ENCODE peak calls at places on chromosome 19, in nine cellular contexts. M is uterus, U is esophagus muscularis mucosa, G is IMR-90, D is tibial artery, O is right lobe of liver, S is neuronal stem cell, R is cardiac muscle cell, W is A673. Q is an unnamed sample. For H3K36me3 and H3K9me3, the result is how much of the 10 kb centered on the place peaks cover.

GRCh38 chr19:8308891-8309291 is 733 bp upstream of the CD320 start:
- DNase-seq in M (peak), O (peak), D (no peak), G (no peak), W (no peak), S (no peak), U (no peak), R (no peak), Q (no peak)

GRCh38 chr19:34851277-34851804 is 75.4 kb upstream of the ZNF30 start:
- DNase-seq in D (no peak), G (no peak), S (no peak), M (no peak), R (no peak), U (no peak), O (no peak), W (no peak), Q (no peak)

GRCh38 chr19:17677002-17677401 is 11.2 kb downstream of the UNC13A start:
- DNase-seq in D (no peak), G (no peak), W (no peak), R (no peak), U (no peak), O (no peak), S (no peak), M (no peak), Q (no peak)

GRCh38 chr19:29372921-29373797 is 152.6 kb upstream of the VSTM2B start:
- DNase-seq in M (no peak), R (no peak), U (peak), O (no peak), S (no peak), D (no peak), G (no peak), W (no peak), Q (no peak)

GRCh38 chr19:38369584-38369983 is 4.8 kb upstream of the PSMD8 start:
- DNase-seq in O (no peak), R (no peak), G (no peak), M (no peak), U (no peak), D (no peak), S (no peak), W (no peak), Q (no peak)

GRCh38 chr19:6138066-6138465 is 2.6 kb downstream of the ACSBG2 start:
- DNase-seq in W (no peak), D (no peak), O (no peak), M (no peak), U (no peak), R (no peak), S (no peak), G (no peak), Q (no peak)

GRCh38 chr19:5988520-5989387 is 10.8 kb upstream of the RANBP3 start:
- DNase-seq in S (no peak), M (no peak), R (no peak), G (peak), D (no peak), U (no peak), O (no peak), W (peak), Q (no peak)

GRCh38 chr19:34512254-34512796 is 30.8 kb downstream of the WTIP start:
- DNase-seq in U (peak), S (no peak), M (no peak), D (no peak), W (no peak), G (no peak), O (no peak), R (no peak), Q (no peak)

GRCh38 chr19:43470288-43470687 is 4.9 kb upstream of the LYPD3 start:
- DNase-seq in G (peak), R (peak), O (no peak), M (no peak), D (no peak), U (no peak), S (no peak), W (no peak), Q (peak)

GRCh38 chr19:39252458-39252857 is 3.8 kb upstream of the IFNL4 start:
- DNase-seq in U (no peak), W (no peak), R (no peak), M (no peak), G (no peak), O (no peak), S (no peak), D (no peak), Q (no peak)

GRCh38 chr19:28883241-28883693 is 329.7 kb downstream of the UQCRFS1 start:
- DNase-seq in G (peak), W (no peak), S (no peak), U (no peak), D (peak), R (peak), O (no peak), M (no peak), Q (peak)

GRCh38 chr19:33621065-33621785 is 528 bp upstream of the CHST8 start:
- DNase-seq in M (no peak), R (no peak), U (no peak), G (no peak), W (no peak), O (no peak), S (no peak), D (no peak), Q (no peak)

GRCh38 chr19:13723206-13723605 is 41.1 kb upstream of the MRI1 start:
- DNase-seq in U (no peak), O (no peak), D (no peak), R (peak), S (no peak), M (no peak), W (no peak), G (peak), Q (no peak)

GRCh38 chr19:2239771-2240770 is 3.4 kb downstream of the SF3A2 start:
- DNase-seq in M (no peak), S (peak), G (peak), O (no peak), D (no peak), U (peak), W (no peak), R (peak), Q (no peak)

GRCh38 chr19:18251587-18252369 is 22.5 kb downstream of the IQCN start:
- DNase-seq in R (peak), M (peak), G (peak), W (peak), S (peak), D (peak), O (peak), U (peak), Q (peak)

GRCh38 chr19:29712744-29713516 is 2.1 kb downstream of the C19orf12 start:
- DNase-seq in R (no peak), O (no peak), M (no peak), W (no peak), S (no peak), U (no peak), D (no peak), G (no peak), Q (no peak)

GRCh38 chr19:58054792-58055482 is 4.1 kb upstream of the ZNF135 start:
- DNase-seq in R (peak), S (no peak), U (no peak), M (peak), W (no peak), D (no peak), O (no peak), G (peak), Q (no peak)

GRCh38 chr19:31103228-31103627 is 246.0 kb downstream of the TSHZ3 start:
- DNase-seq in R (no peak), G (no peak), M (no peak), D (no peak), W (no peak), S (no peak), U (no peak), O (no peak), Q (no peak)

GRCh38 chr19:7421941-7422744 is 66.7 kb downstream of the PEX11G start:
- DNase-seq in S (no peak), M (no peak), D (no peak), W (no peak), R (no peak), U (no peak), O (no peak), G (no peak), Q (no peak)

GRCh38 chr19:58399903-58400637 is 4.6 kb downstream of the RNF225 start:
- DNase-seq in O (no peak), U (no peak), R (no peak), M (no peak), W (no peak), S (no peak), G (no peak), D (no peak), Q (peak)

GRCh38 chr19:16118489-16119033 is 6.9 kb downstream of the RAB8A start:
- DNase-seq in S (no peak), O (no peak), U (no peak), D (no peak), W (no peak), M (no peak), R (no peak), G (no peak), Q (no peak)
- H3K36me3 ChIP-seq in S (half or more), O (under half), U (half or more), D (half or more), W (under half), M (under half), R (under half), G (under half), Q (half or more)

GRCh38 chr19:56760842-56761241 is 79.7 kb downstream of the PEG3 start:
- DNase-seq in O (no peak), U (no peak), D (no peak), G (no peak), W (no peak), R (no peak), M (no peak), S (no peak), Q (no peak)

GRCh38 chr19:56764296-56764695 is 76.2 kb downstream of the PEG3 start:
- DNase-seq in D (no peak), S (no peak), M (no peak), G (no peak), R (no peak), W (no peak), O (no peak), U (no peak), Q (no peak)

GRCh38 chr19:56759531-56759930 is 81.0 kb downstream of the PEG3 start:
- DNase-seq in U (no peak), M (no peak), S (no peak), O (no peak), R (no peak), D (no peak), W (no peak), G (no peak), Q (no peak)

GRCh38 chr19:56769650-56770049 is 70.9 kb downstream of the PEG3 start:
- DNase-seq in M (no peak), G (no peak), R (no peak), W (no peak), O (no peak), U (no peak), S (no peak), D (no peak), Q (no peak)

DNA sequence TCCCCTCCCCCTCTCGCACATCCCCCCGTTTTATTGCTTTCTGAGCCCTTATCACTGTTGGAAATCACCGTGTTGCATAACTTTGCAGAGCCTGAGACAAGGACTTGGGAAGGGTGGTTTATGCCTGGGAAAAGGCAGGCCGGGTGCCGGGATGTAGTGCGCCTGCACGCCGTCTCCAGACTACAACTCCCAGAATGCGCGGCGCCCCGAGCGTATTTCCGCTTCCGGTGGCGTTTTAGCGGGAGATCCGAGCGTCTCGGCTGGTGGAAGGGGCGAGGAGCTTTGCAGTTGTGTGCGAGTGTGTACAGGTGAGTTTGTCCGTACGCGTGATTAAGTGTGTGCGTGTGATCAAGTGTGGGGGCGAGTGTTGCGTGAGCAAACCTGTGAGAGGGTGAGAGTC is 75.4 kb downstream of the PEG3 start:
- DNase-seq in O (peak), D (no peak), S (peak), W (peak), R (peak), U (no peak), M (peak), G (no peak), Q (no peak)
- H3K4me3 ChIP-seq in O (peak), D (peak), S (peak), W (peak), R (no peak), U (peak), M (peak), G (no peak), Q (no peak)

GRCh38 chr19:46088101-46088500 is 36.4 kb downstream of the IGFL3 start:
- DNase-seq in M (no peak), U (no peak), D (no peak), G (no peak), S (no peak), O (no peak), W (no peak), R (no peak), Q (no peak)
- H3K9me3 ChIP-seq in M (under half), U (under half), D (under half), G (under half), S (under half), O (under half), W (under half), R (under half), Q (under half)

GRCh38 chr19:15634105-15634504 is 6.6 kb upstream of the CYP4F3 start:
- DNase-seq in S (no peak), D (no peak), W (no peak), M (no peak), U (no peak), O (peak), G (no peak), R (no peak), Q (no peak)
- H3K36me3 ChIP-seq in S (under half), D (under half), W (under half), M (under half), U (under half), O (under half), G (under half), R (under half), Q (under half)

GRCh38 chr19:784541-784940 is 12.7 kb upstream of the PTBP1 start:
- DNase-seq in G (no peak), O (no peak), D (no peak), S (no peak), W (no peak), R (no peak), M (no peak), U (no peak), Q (no peak)

GRCh38 chr19:778910-779653 is 18.2 kb upstream of the PTBP1 start:
- DNase-seq in W (peak), O (peak), U (no peak), M (no peak), D (peak), G (peak), R (peak), S (no peak), Q (peak)

GRCh38 chr19:781800-782194 is 15.5 kb upstream of the PTBP1 start:
- DNase-seq in O (no peak), W (no peak), U (no peak), M (no peak), S (no peak), R (no peak), G (no peak), D (no peak), Q (no peak)

GRCh38 chr19:782195-783043 is 14.8 kb upstream of the PTBP1 start:
- DNase-seq in D (no peak), W (no peak), G (peak), R (peak), U (no peak), O (no peak), S (peak), M (no peak), Q (peak)

GRCh38 chr19:780935-781334 is 16.3 kb upstream of the PTBP1 start:
- DNase-seq in M (no peak), G (no peak), O (no peak), R (no peak), S (no peak), U (no peak), W (no peak), D (no peak), Q (no peak)
- H3K4me3 ChIP-seq in M (no peak), G (no peak), O (no peak), R (no peak), S (no peak), U (no peak), W (no peak), D (no peak), Q (no peak)